ENCODE peak calls at places on chromosomes 7 and 10, in six cellular contexts. D is GM13976; Z is GM20000; F is T-helper 9 cell; C is CD8-positive, alpha-beta memory T cell; M is amniotic epithelial cell. R is an unnamed sample.
A peak's percentile ranks its signal among the peaks of the same experiment; 100 is the strongest.

GRCh38 chr7:22123139-22123538 is 177.4 kb upstream of the CDCA7L start:
- DNase-seq in Z (no peak), M (no peak), F (no peak), C (no peak), D (no peak), R (no peak)

GRCh38 chr7:92421676-92422435 is 25.4 kb upstream of the GATAD1 start:
- DNase-seq in C (no peak), Z (no peak), M (no peak), D (no peak), F (no peak), R (no peak)

GRCh38 chr7:123184271-123184670 is 15.5 kb downstream of the SLC13A1 start:
- DNase-seq in M (peak; percentile 77), C (no peak), Z (no peak), D (no peak), F (no peak), R (no peak)

GRCh38 chr10:102593074-102593803 is 51.0 kb upstream of the TRIM8 start:
- DNase-seq in D (no peak), M (peak; percentile 65), Z (no peak), C (no peak), F (no peak), R (no peak)

GRCh38 chr7:114784756-114785155 is 137.1 kb upstream of the MDFIC start:
- DNase-seq in Z (no peak), D (no peak), C (no peak), M (no peak), F (no peak), R (no peak)

GRCh38 chr7:17680026-17680425 is 260.3 kb downstream of the SNX13 start:
- DNase-seq in M (peak; percentile 97), F (no peak), C (no peak), D (no peak), Z (no peak), R (no peak)

GRCh38 chr7:37756797-37757551 is 73.4 kb downstream of the GPR141 start:
- DNase-seq in D (no peak), M (no peak), F (no peak), C (no peak), Z (no peak), R (no peak)

GRCh38 chr7:1358376-1359050 is 100.8 kb downstream of the MICALL2 start:
- DNase-seq in Z (no peak), F (no peak), M (no peak), D (no peak), C (peak; percentile 41), R (no peak)

GRCh38 chr10:31042670-31043069 is 11.0 kb upstream of the ZNF438 start:
- DNase-seq in F (no peak), M (peak; percentile 90), D (no peak), Z (no peak), C (no peak), R (no peak)

GRCh38 chr10:110739811-110740271 is 95.7 kb downstream of the RBM20 start:
- DNase-seq in F (no peak), C (no peak), M (peak; percentile 35), Z (no peak), D (no peak), R (no peak)

GRCh38 chr7:15685358-15686181 is 913 bp downstream of the MEOX2 start:
- DNase-seq in Z (no peak), D (peak; percentile 13), F (no peak), C (no peak), M (peak; percentile 58), R (no peak)

GRCh38 chr7:40804477-40805215 is 669.8 kb downstream of the SUGCT start:
- DNase-seq in M (no peak), F (no peak), D (no peak), Z (no peak), C (no peak), R (no peak)

GRCh38 chr7:105650382-105650729 is 69.1 kb upstream of the EFCAB10 start:
- DNase-seq in Z (no peak), F (no peak), M (no peak), D (no peak), C (no peak), R (no peak)

GRCh38 chr10:113960617-113961260 is 82.9 kb upstream of the ADRB1 start:
- DNase-seq in C (peak; percentile 77), Z (no peak), F (peak; percentile 31), D (peak; percentile 30), M (peak; percentile 11), R (no peak)

GRCh38 chr10:54837479-54837878 is 36.4 kb upstream of the PCDH15 start:
- DNase-seq in Z (no peak), F (no peak), C (no peak), M (no peak), D (no peak), R (no peak)

GRCh38 chr7:1091644-1092027 is 3.7 kb downstream of the GPER1 start:
- DNase-seq in Z (no peak), C (no peak), D (no peak), F (no peak), M (no peak), R (no peak)

GRCh38 chr10:45160266-45160665 is 155.1 kb downstream of the OR13A1 start:
- DNase-seq in Z (no peak), F (no peak), C (no peak), M (peak; percentile 76), D (no peak), R (no peak)

GRCh38 chr10:29255117-29255516 is 33.8 kb upstream of the LYZL1 start:
- DNase-seq in M (no peak), D (no peak), F (no peak), Z (no peak), C (no peak), R (no peak)

GRCh38 chr7:106070201-106070551 is 41.9 kb downstream of the SYPL1 start:
- DNase-seq in C (no peak), F (no peak), D (no peak), M (no peak), Z (no peak), R (no peak)

GRCh38 chr7:2761131-2761624 is 73.2 kb downstream of the AMZ1 start:
- DNase-seq in Z (no peak), M (peak; percentile 41), F (no peak), D (no peak), C (no peak), R (no peak)

GRCh38 chr7:101602484-101603241 is 26.4 kb downstream of the MYL10 start:
- DNase-seq in M (peak; percentile 65), C (peak; percentile 68), F (peak; percentile 66), D (peak; percentile 85), Z (peak; percentile 76), R (peak; percentile 20)

GRCh38 chr7:134532155-134533089 is 5.1 kb downstream of the AKR1B10 start:
- DNase-seq in Z (no peak), F (no peak), D (no peak), C (no peak), M (peak; percentile 15), R (no peak)

GRCh38 chr10:121516071-121516470 is 82.2 kb downstream of the FGFR2 start:
- DNase-seq in F (no peak), D (no peak), M (no peak), C (no peak), Z (no peak), R (no peak)

R was measured in stimulated activated naive CD4-positive, alpha-beta T cell.